ENCODE peak calls at places on chromosome 9, in six cellular contexts. O is nephron progenitor cell, Z is psoas muscle, C is osteocyte, I is transverse colon, J is AG04450. H is an unnamed sample.

GRCh38 chr9:135858491-135859185 is 48.7 kb downstream of the CAMSAP1 start:
- DNase-seq in O (no peak), J (no peak), I (no peak), C (no peak), Z (no peak), H (no peak)

GRCh38 chr9:29211681-29212589 is 1638.7 kb upstream of the C9orf72 start:
- DNase-seq in O (peak), Z (peak), J (no peak), C (no peak), I (peak), H (peak)

GRCh38 chr9:94173632-94174031 is 85.5 kb upstream of the ZNF169 start:
- DNase-seq in J (no peak), I (no peak), O (no peak), Z (no peak), C (no peak), H (no peak)

GRCh38 chr9:85741112-85741874 is 461 bp downstream of the AGTPBP1 start:
- DNase-seq in O (peak), Z (peak), J (no peak), I (peak), C (no peak), H (no peak)

GRCh38 chr9:115939065-115939765 is 214.4 kb upstream of the PAPPA start:
- DNase-seq in C (no peak), I (no peak), O (no peak), J (no peak), Z (no peak), H (no peak)

GRCh38 chr9:135865531-135865930 is 41.8 kb downstream of the CAMSAP1 start:
- DNase-seq in O (no peak), Z (no peak), J (no peak), I (no peak), C (no peak), H (no peak)

GRCh38 chr9:121985792-121986494 is 107.2 kb downstream of the TTLL11 start:
- DNase-seq in J (no peak), O (no peak), C (no peak), Z (peak), I (no peak), H (no peak)

GRCh38 chr9:88303785-88304495 is 84.3 kb upstream of the SPIN1 start:
- DNase-seq in C (no peak), O (no peak), J (no peak), Z (no peak), I (no peak), H (no peak)

GRCh38 chr9:79807966-79808365 is 236.2 kb downstream of the TLE4 start:
- DNase-seq in Z (no peak), I (no peak), J (no peak), C (no peak), O (no peak), H (no peak)

GRCh38 chr9:80679920-80680319 is 1009.4 kb downstream of the TLE1 start:
- DNase-seq in J (no peak), Z (no peak), I (no peak), C (no peak), O (no peak), H (no peak)

GRCh38 chr9:119588874-119589560 is 219.8 kb upstream of the BRINP1 start:
- DNase-seq in O (no peak), C (no peak), I (no peak), Z (no peak), J (no peak), H (no peak)

GRCh38 chr9:95989304-95989703 is 113.8 kb downstream of the ERCC6L2 start:
- DNase-seq in C (no peak), Z (no peak), O (no peak), I (no peak), J (no peak), H (no peak)

GRCh38 chr9:37575511-37575914 is 667 bp downstream of the FBXO10 start:
- DNase-seq in O (no peak), J (no peak), C (no peak), Z (no peak), I (peak), H (no peak)

GRCh38 chr9:5448461-5448860 is 1.9 kb upstream of the CD274 start:
- DNase-seq in O (no peak), J (no peak), Z (no peak), C (no peak), I (no peak), H (no peak)

GRCh38 chr9:33329996-33330395 is 39.7 kb downstream of the NFX1 start:
- DNase-seq in O (no peak), Z (no peak), C (no peak), I (peak), J (no peak), H (no peak)

GRCh38 chr9:135513351-135513846 is 7.8 kb upstream of the LCN1 start:
- DNase-seq in J (no peak), O (no peak), C (peak), I (no peak), Z (no peak), H (no peak)

GRCh38 chr9:93234600-93234999 is 50.7 kb downstream of the WNK2 start:
- DNase-seq in J (no peak), C (no peak), Z (peak), O (no peak), I (no peak), H (no peak)

GRCh38 chr9:121674952-121675351 is 23.5 kb downstream of the DAB2IP start:
- DNase-seq in I (no peak), O (no peak), J (no peak), C (no peak), Z (peak), H (no peak)

GRCh38 chr9:98935064-98935463 is 8.6 kb upstream of the COL15A1 start:
- DNase-seq in I (no peak), Z (no peak), O (no peak), J (no peak), C (no peak), H (no peak)

GRCh38 chr9:90428517-90428916 is 214.1 kb downstream of the DIRAS2 start:
- DNase-seq in I (no peak), Z (no peak), C (no peak), J (no peak), O (no peak), H (no peak)

DNA sequence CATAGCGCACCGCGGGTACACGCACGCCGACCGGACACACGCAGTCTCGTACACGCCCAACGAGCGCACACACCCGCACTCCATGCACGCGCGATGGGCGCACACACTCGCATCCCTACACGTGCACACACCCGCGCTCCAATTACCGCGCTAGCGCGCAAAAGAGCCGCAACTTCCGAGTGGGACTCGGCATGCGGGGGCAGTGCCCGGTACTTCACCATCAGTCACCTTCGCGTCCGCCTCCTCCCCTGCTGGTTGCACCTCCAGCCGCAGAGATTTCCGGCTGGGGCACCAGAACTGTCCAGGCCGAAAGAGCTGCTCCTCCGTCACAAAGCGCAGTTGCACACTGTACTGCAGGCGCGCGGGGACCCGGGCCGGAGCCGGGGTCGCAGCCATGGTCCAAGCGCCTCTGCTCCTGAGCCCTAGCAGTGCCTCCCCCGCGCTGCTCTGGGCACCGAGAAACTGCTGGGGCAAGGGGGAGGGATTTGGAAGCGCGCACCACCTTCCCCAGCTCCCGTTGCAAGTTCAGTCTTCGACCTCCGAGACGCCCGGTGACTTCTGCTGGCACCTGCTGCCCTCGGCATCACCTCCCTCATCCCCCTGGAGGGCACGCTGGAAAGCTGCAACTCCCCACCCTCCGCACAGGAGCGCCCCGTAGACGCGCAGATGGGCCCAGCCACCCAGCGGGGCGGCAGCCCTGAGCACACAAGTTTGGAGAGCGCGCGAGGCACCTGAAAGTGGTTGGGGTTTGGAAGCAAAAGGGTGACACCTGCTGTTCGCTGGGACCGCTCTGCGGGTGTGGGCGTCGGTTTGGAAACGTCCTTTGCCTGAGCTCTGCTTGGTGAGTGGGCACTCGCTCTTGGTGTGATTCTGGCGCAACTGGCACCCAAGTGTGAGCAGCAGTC is 337.4 kb upstream of the PUM3 start:
- DNase-seq in Z (peak), J (no peak), C (no peak), O (peak), I (peak), H (peak)
- TF ChIP-seq CTCF in Z (peak), J (no peak), C (peak), O (peak), I (peak), H (no peak)

GRCh38 chr9:84173961-84174360 is 166.6 kb downstream of the SLC28A3 start:
- DNase-seq in O (no peak), J (no peak), Z (no peak), I (no peak), C (no peak), H (no peak)
- TF ChIP-seq CTCF in O (no peak), J (no peak), Z (no peak), I (no peak), C (no peak), H (no peak)

DNA sequence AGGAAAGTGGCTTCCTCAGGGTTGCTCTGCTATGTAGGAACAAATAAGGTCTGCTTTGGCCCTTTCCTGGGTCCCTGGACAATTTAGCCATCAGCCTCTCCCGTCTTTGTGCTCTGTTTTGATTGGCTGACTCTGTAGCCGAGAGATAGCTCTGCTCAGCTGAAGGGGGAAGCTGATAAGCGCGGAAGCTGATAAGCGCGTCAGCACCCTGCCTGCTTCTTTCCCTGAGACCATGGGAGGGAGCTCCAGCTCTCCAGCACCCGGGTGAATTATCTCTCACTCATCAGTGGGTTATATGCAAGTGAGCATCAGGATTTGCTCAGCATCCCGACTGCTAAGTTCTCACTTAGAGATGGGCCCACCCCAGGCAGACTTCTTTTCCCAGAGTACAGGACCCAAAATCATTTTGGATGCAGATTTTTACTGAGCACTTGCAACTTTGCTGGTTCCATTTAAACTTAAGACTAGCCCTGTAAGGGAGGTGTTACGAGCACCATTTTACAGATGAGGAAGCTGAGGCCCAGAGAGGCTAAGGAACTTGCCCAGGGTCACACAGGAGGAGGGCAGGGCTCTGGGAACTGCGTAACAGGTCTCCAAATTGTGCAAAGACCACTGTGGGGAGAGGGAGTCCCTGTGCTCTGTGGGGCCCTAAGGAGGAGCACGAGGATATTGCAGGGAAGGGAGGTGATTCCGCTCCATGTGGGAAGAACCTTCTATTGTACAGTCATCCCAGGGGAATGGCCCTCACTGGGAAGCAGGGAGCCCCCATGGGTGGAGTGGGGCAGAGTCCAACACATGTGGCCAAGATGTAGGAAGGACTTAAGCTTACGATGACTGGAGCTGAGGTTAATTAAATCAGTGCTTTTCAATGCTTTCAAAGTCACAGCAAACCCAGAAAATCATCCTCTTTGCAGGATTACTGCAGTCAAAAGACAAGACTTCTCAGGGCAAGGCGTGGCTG is 83.7 kb upstream of the ORM1 start:
- DNase-seq in O (no peak), C (no peak), Z (no peak), I (no peak), J (no peak), H (no peak)
- TF ChIP-seq CTCF in O (no peak), C (no peak), Z (peak), I (no peak), J (peak), H (no peak)

GRCh38 chr9:9791621-9792020 is 821.2 kb downstream of the PTPRD start:
- DNase-seq in O (no peak), I (no peak), Z (no peak), J (no peak), C (no peak), H (no peak)
- TF ChIP-seq CTCF in O (no peak), I (no peak), Z (no peak), J (no peak), C (peak), H (no peak)

DNA sequence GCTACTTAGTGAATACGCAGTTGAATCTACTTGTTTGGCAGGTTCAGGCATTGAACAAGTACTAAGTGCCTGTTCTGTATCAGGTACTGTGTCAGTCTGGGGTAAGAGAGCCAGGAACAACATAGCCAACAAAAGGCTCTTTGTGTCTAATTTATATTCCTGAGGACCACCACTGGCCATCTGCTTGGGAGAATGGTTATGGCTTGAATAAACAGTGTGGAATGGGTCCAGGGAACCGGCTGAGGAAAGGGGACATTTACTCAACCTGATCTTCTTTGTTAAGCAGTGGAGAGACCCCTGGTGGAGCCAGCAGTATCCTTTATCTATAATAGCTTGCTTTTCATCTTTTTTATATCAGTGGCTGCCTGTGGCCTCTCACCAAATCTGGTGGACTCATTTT is 38.6 kb downstream of the EXOSC2 start:
- DNase-seq in C (no peak), J (no peak), Z (no peak), O (no peak), I (no peak), H (no peak)
- TF ChIP-seq CTCF in C (no peak), J (peak), Z (no peak), O (no peak), I (no peak), H (no peak)

H was measured in Calu3.